ENCODE peak calls at places on chromosomes 11 and 22, in four cellular contexts. F is H1, Z is IMR-90, H is neuronal stem cell. Q is an unnamed sample.
A peak's percentile ranks its signal among the peaks of the same experiment; 100 is the strongest.

GRCh38 chr11:95500466-95500865 is 269.5 kb upstream of the SESN3 start:
- DNase-seq in F (no peak), Z (no peak), H (no peak), Q (no peak)

GRCh38 chr11:37755526-37755925 is 1157.5 kb upstream of the RAG2 start:
- DNase-seq in F (no peak), Z (no peak), H (no peak), Q (no peak)

GRCh38 chr11:2886191-2886894 is 768 bp upstream of the CDKN1C start:
- DNase-seq in F (peak; percentile 80), Z (no peak), H (peak; percentile 71), Q (peak; percentile 36)

GRCh38 chr11:117874253-117874909 is 2.1 kb downstream of the FXYD6 start:
- DNase-seq in F (peak; percentile 63), Z (no peak), H (no peak), Q (no peak)

GRCh38 chr11:76694664-76695063 is 24.1 kb upstream of the LRRC32 start:
- DNase-seq in F (no peak), Z (peak; percentile 90), H (no peak), Q (peak; percentile 50)

GRCh38 chr11:16924462-16924825 is 89.8 kb downstream of the PLEKHA7 start:
- DNase-seq in F (no peak), Z (no peak), H (no peak), Q (no peak)

GRCh38 chr22:33247758-33248157 is 189.6 kb upstream of the SYN3 start:
- DNase-seq in F (no peak), Z (no peak), H (no peak), Q (no peak)

GRCh38 chr11:76824980-76825725 is 35.6 kb upstream of the ACER3 start:
- DNase-seq in F (no peak), Z (peak; percentile 61), H (no peak), Q (no peak)

GRCh38 chr11:73749118-73749517 is 11.8 kb downstream of the RAB6A start:
- DNase-seq in F (no peak), Z (no peak), H (no peak), Q (no peak)

GRCh38 chr22:35995772-35996171 is 32.9 kb downstream of the RBFOX2 start:
- DNase-seq in F (no peak), Z (peak; percentile 99), H (no peak), Q (peak; percentile 99)

GRCh38 chr22:35996596-35996995 is 32.0 kb downstream of the RBFOX2 start:
- DNase-seq in F (no peak), Z (no peak), H (no peak), Q (no peak)

GRCh38 chr22:36002084-36002483 is 26.5 kb downstream of the RBFOX2 start:
- DNase-seq in F (no peak), Z (no peak), H (no peak), Q (no peak)

GRCh38 chr22:35997438-35997837 is 31.2 kb downstream of the RBFOX2 start:
- DNase-seq in F (no peak), Z (peak; percentile 81), H (no peak), Q (peak; percentile 91)

GRCh38 chr22:35998748-35999147 is 29.9 kb downstream of the RBFOX2 start:
- DNase-seq in F (no peak), Z (no peak), H (no peak), Q (no peak)
- H2BK15ac ChIP-seq in F (no peak overlapping the region), Z (no peak overlapping the region), H (no peak overlapping the region), Q (no peak overlapping the region)

GRCh38 chr11:64081663-64082442 is 46.1 kb downstream of the FLRT1 start:
- DNase-seq in F (no peak), Z (no peak), H (no peak), Q (no peak)
- H3K14ac ChIP-seq in F (no peak overlapping the region), Z (no peak overlapping the region), H (no peak overlapping the region), Q (no peak overlapping the region)

GRCh38 chr11:67492801-67493547 is 10.1 kb downstream of the AIP start:
- DNase-seq in F (peak; percentile 77), Z (no peak), H (no peak), Q (no peak)
- H2BK120ac ChIP-seq in F (no peak overlapping the region), Z (no peak overlapping the region), H (no peak overlapping the region), Q (no peak overlapping the region)

GRCh38 chr11:10352911-10353550 is 48.2 kb downstream of the ADM start:
- DNase-seq in F (no peak), Z (no peak), H (no peak), Q (no peak)
- H2BK15ac ChIP-seq in F (no peak overlapping the region), Z (peak overlapping the region; percentile 46), H (no peak overlapping the region), Q (no peak overlapping the region)

GRCh38 chr11:15148181-15148580 is 33.5 kb downstream of the INSC start:
- DNase-seq in F (peak; percentile 2), Z (peak; percentile 56), H (no peak), Q (no peak)

GRCh38 chr11:15153231-15153630 is 38.5 kb downstream of the INSC start:
- DNase-seq in F (no peak), Z (no peak), H (no peak), Q (no peak)

GRCh38 chr11:15149050-15149449 is 34.3 kb downstream of the INSC start:
- DNase-seq in F (no peak), Z (no peak), H (no peak), Q (no peak)

GRCh38 chr11:15146271-15147003 is 31.7 kb downstream of the INSC start:
- DNase-seq in F (no peak), Z (peak; percentile 59), H (no peak), Q (no peak)

GRCh38 chr11:15150507-15150906 is 35.8 kb downstream of the INSC start:
- DNase-seq in F (no peak), Z (no peak), H (no peak), Q (no peak)
- H3K14ac ChIP-seq in F (no peak overlapping the region), Z (no peak overlapping the region), H (no peak overlapping the region), Q (no peak overlapping the region)

DNA sequence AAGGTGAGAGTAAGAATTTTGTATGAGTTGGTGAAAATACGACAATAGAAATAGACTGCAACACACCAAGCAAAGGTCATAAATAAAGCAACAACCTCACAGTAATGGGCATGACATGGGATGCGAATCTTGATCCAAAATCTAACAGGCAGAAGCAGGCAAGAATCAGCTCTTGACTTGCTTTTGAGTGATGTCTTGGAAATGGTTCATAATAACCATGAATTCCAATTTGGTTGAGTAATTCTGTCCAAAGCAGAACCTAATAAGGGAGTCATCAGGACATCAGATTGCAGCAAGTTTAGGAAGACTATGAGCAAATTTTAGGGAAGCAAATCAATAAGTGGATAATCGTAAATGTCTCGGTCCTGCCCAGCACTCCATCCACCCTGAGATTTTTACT is 224.0 kb upstream of the ISX start:
- DNase-seq in F (no peak), Z (no peak), H (no peak), Q (no peak)
- H2BK120ac ChIP-seq in F (peak overlapping the region; percentile 97), Z (no peak overlapping the region), H (no peak overlapping the region), Q (no peak overlapping the region)